ENCODE peak calls at places on chromosomes 3 and 15, in four cellular contexts. X is lung; G is CD4-positive, alpha-beta T cell; P is left lung. Z is an unnamed sample.

GRCh38 chr3:177714945-177715344 is 517.7 kb upstream of the TBL1XR1 start:
- DNase-seq in G (no peak), P (no peak), X (no peak), Z (no peak)

GRCh38 chr3:96813134-96813819 is 1.1 kb upstream of the EPHA6 start:
- DNase-seq in G (no peak), X (peak; percentile 67), P (peak; percentile 53), Z (peak; percentile 84)

GRCh38 chr3:59660852-59661624 is 611.2 kb upstream of the CFAP20DC start:
- DNase-seq in G (no peak), P (no peak), X (no peak), Z (no peak)

GRCh38 chr3:71581451-71581980 is 2.0 kb downstream of the FOXP1 start:
- DNase-seq in G (peak; percentile 31), P (peak; percentile 59), X (peak; percentile 48), Z (peak; percentile 16)

GRCh38 chr3:149816986-149817385 is 4.0 kb downstream of the RNF13 start:
- DNase-seq in X (no peak), P (no peak), G (no peak), Z (no peak)

GRCh38 chr3:98761656-98762229 is 1.4 kb upstream of the ST3GAL6 start:
- DNase-seq in G (no peak), X (no peak), P (no peak), Z (no peak)

GRCh38 chr3:146156060-146156459 is 4.9 kb downstream of the PLOD2 start:
- DNase-seq in X (no peak), P (no peak), G (no peak), Z (no peak)

GRCh38 chr3:107938128-107938527 is 152.7 kb downstream of the CD47 start:
- DNase-seq in G (no peak), P (peak; percentile 40), X (no peak), Z (no peak)

GRCh38 chr3:38040400-38040799 is 1.4 kb downstream of the DLEC1 start:
- DNase-seq in X (no peak), G (no peak), P (no peak), Z (no peak)

GRCh38 chr3:38038447-38038911 is 529 bp upstream of the DLEC1 start:
- DNase-seq in X (no peak), G (no peak), P (no peak), Z (no peak)

GRCh38 chr3:38039101-38039898 is at the start of gene DLEC1:
- DNase-seq in P (peak; percentile 87), X (peak; percentile 73), G (peak; percentile 77), Z (no peak)

GRCh38 chr3:38036906-38037305 is 2.1 kb upstream of the DLEC1 start:
- DNase-seq in P (no peak), X (no peak), G (no peak), Z (no peak)

DNA sequence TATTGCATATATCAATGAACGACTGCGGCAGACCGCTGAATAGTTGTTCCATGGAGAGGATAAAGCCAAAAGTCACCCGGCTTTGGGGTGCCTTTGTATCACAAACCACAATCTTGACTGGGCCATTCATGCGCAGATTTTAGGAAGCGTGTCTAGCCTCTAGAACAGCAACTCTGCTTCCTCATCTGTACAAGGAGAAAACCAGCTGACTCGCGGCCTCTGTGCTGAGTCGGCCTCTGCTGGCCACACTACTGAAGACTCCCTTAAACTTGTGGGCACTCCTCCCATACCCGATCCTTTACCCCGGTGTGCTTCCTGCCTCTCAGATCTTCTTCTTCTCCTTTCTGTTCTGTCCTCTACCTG is 872 bp downstream of the DLEC1 start:
- DNase-seq in P (peak; percentile 81), X (peak; percentile 73), G (peak; percentile 46), Z (no peak)
- TF ChIP-seq CTCF in P (no peak), X (peak; percentile 26), G (no peak), Z (no peak)

DNA sequence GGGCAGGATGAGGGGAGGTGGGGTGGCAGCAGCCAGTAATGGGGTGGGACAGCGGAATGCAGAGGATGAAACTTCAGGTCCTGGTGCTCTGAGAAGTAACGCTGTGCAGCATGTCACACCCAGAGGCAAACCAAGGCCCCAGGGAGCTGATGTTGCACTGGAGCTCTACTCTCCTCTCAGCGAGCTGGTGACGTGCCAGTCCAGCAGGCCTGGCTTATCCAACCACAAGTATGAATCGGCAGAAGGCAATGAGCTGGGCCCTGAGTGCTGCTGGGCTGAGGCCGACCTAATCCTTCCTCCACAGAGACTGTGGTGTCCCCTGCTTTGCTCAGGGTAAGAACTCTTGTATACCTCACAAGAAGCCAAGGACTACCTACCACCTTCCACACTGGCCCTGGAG is 30.5 kb downstream of the CD86 start:
- DNase-seq in P (no peak), G (no peak), X (no peak), Z (no peak)
- TF ChIP-seq CTCF in P (no peak), G (no peak), X (no peak), Z (no peak)

DNA sequence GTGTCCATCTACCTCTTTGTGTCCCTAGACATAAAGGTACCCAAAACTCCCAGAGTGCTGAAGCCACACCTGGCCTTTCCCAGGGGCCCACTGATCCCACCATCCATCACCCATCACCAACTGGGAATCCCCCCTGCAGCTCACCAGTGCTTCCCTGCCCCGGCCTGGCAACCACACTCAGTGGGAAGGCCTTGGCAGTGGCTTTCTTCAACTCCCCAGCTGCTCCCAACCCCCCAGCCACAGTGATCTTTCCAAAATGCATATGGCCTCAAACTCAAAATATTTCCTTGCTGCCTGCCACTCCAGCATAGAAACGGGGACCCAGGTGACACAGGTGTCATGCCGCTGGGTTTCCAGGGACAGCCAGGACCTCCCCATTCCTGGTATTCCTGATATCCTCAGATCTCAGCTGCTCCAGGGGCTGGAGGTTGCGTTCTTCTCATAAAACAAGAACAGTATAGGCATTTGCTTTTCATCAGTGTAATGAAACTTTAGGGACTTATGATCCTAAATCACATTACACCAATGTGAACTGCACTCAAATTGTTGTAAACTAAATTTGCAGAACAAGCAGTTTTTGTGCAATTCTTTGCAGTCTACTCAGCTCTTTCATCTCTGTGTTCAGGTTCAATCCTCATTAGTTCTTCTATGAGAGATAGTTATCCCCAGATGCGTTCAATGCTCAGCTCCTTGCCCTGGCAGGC is 1.3 kb downstream of the OCA2 start:
- DNase-seq in G (no peak), P (no peak), X (no peak), Z (no peak)
- TF ChIP-seq CTCF in G (no peak), P (no peak), X (no peak), Z (no peak)

GRCh38 chr3:167350245-167350862 is 29.7 kb downstream of the ZBBX start:
- DNase-seq in G (no peak), P (no peak), X (no peak), Z (no peak)
- TF ChIP-seq CTCF in G (no peak), P (peak; percentile 29), X (peak; percentile 4), Z (peak; percentile 89)

GRCh38 chr3:15800780-15801179 is 3.0 kb upstream of the ANKRD28 start:
- DNase-seq in X (no peak), G (no peak), P (no peak), Z (no peak)

GRCh38 chr3:15798533-15799245 is 910 bp upstream of the ANKRD28 start:
- DNase-seq in P (no peak), G (no peak), X (no peak), Z (no peak)

GRCh38 chr3:15797600-15798303 is at the start of gene ANKRD28:
- DNase-seq in X (no peak), G (no peak), P (no peak), Z (no peak)

GRCh38 chr3:15801298-15801697 is 3.5 kb upstream of the ANKRD28 start:
- DNase-seq in G (no peak), X (no peak), P (no peak), Z (no peak)

GRCh38 chr3:15800327-15800726 is 2.5 kb upstream of the ANKRD28 start:
- DNase-seq in P (no peak), G (no peak), X (no peak), Z (no peak)
- TF ChIP-seq CTCF in P (no peak), G (no peak), X (no peak), Z (no peak)

Z was measured in progenitor cell of endocrine pancreas.